ENCODE peak calls at places on chromosomes 4 and X, in four cellular contexts. K is gastrocnemius medialis, N is cardiac muscle cell, V is right atrium auricular region. L is an unnamed sample. For H3K4me1, the result is how much of the 10 kb centered on the place peaks cover.

GRCh38 chr4:102536768-102537167 is 35.6 kb downstream of the NFKB1 start:
- DNase-seq in V (no peak), K (no peak), N (no peak), L (no peak)

GRCh38 chrX:10242036-10242435 is 85.3 kb downstream of the CLCN4 start:
- DNase-seq in K (no peak), V (no peak), N (no peak), L (no peak)

GRCh38 chrX:14946721-14947120 is 73.5 kb downstream of the MOSPD2 start:
- DNase-seq in K (no peak), V (no peak), N (no peak), L (no peak)

GRCh38 chr4:94413085-94413685 is 38.6 kb upstream of the PDLIM5 start:
- DNase-seq in K (no peak), V (no peak), N (no peak), L (no peak)

GRCh38 chr4:5783486-5783885 is 72.5 kb downstream of the EVC start:
- DNase-seq in K (no peak), V (peak), N (no peak), L (no peak)

GRCh38 chrX:42362219-42362618 is 415.7 kb downstream of the PPP1R2C start:
- DNase-seq in K (no peak), V (no peak), N (no peak), L (no peak)

GRCh38 chrX:49209434-49210251 is 9.7 kb upstream of the SYP start:
- DNase-seq in K (no peak), N (no peak), V (no peak), L (no peak)

GRCh38 chrX:56812515-56813105 is 83.6 kb downstream of the NBDY start:
- DNase-seq in V (no peak), N (peak), K (no peak), L (no peak)

GRCh38 chr4:33930497-33930896 is 2313.8 kb downstream of the ARAP2 start:
- DNase-seq in V (no peak), K (no peak), N (peak), L (no peak)

GRCh38 chr4:47160095-47160494 is 128.7 kb downstream of the GABRB1 start:
- DNase-seq in K (no peak), V (no peak), N (no peak), L (no peak)

GRCh38 chr4:107734120-107734519 is 14.1 kb upstream of the PAPSS1 start:
- DNase-seq in V (no peak), K (no peak), N (peak), L (no peak)

GRCh38 chrX:39645059-39645895 is 452.5 kb downstream of the BCOR start:
- DNase-seq in N (peak), K (peak), V (peak), L (no peak)

GRCh38 chr4:168124008-168124641 is 31.8 kb downstream of the ANXA10 start:
- DNase-seq in N (no peak), V (no peak), K (no peak), L (no peak)

GRCh38 chr4:148164529-148164928 is 277.7 kb downstream of the NR3C2 start:
- DNase-seq in N (no peak), K (no peak), V (no peak), L (no peak)

GRCh38 chrX:135477576-135477975 is 42.9 kb upstream of the INTS6L start:
- DNase-seq in V (peak), K (no peak), N (peak), L (peak)

GRCh38 chr4:165874072-165874798 is 1.2 kb downstream of the TLL1 start:
- DNase-seq in K (no peak), V (no peak), N (peak), L (no peak)

DNA sequence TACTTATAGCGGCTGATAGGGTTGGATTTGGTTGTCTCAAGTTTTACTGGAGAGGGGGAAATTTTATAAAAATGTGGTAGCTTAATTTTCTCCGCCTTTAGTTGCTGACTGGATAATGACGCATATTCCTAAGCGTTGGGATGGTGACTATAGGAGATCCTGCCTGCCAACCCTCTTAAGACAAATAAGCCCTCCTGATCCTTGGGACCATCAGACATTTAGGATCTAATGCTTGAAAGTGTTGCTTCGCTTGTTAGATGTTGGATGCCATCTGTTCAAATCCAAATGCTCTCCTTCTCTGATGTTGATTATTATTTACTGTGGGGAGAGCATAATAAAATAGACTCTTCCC is 2.2 kb downstream of the RAPGEF2 start:
- DNase-seq in K (no peak), V (no peak), N (no peak), L (no peak)
- H3K4me3 ChIP-seq in K (peak), V (peak), N (peak), L (peak)

DNA sequence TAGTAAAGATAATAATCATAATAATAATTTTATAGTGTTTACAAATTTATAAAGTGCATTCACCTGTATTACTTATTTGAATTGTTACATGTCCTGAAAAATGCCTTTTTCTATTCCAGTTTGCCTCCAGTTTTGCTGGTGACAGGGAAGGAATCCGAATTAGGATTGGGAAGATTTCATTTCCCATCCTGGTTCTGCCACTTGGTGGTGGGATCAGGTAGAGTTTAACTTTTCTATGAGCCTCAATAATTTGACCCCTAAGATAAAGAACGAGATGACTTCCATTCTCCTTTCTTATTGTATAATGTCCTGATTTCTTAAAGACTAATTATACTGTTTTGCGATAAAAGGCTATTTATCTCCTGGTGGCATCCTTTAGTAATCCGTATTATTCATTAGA is 1090.9 kb downstream of the RAPGEF2 start:
- DNase-seq in N (no peak), V (no peak), K (no peak), L (no peak)
- H3K4me1 ChIP-seq in N (under half), V (under half), K (under half), L (under half)

DNA sequence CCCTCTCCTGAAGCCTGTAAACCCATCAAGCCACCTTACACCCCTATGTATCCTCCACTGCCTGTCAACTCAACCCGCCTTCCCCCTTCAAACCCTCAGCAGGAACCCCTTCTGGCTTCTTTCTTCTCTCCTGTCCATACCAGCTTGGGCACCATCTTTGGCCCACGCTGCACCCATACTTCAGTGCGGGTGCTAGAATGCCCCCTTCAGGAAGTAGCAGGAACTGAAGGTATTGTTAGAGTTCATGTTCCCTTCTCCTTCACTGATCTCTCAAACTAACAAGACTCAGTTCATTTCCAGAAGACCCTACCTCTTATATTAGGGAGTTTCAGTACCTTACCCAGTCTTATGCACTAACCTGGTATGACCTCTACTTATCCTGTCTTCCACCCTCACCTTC is 1.5 kb upstream of the UGT2B17 start:
- DNase-seq in N (no peak), V (no peak), K (no peak), L (no peak)
- TF ChIP-seq CTCF in N (no peak), V (no peak), K (no peak), L (no peak)

DNA sequence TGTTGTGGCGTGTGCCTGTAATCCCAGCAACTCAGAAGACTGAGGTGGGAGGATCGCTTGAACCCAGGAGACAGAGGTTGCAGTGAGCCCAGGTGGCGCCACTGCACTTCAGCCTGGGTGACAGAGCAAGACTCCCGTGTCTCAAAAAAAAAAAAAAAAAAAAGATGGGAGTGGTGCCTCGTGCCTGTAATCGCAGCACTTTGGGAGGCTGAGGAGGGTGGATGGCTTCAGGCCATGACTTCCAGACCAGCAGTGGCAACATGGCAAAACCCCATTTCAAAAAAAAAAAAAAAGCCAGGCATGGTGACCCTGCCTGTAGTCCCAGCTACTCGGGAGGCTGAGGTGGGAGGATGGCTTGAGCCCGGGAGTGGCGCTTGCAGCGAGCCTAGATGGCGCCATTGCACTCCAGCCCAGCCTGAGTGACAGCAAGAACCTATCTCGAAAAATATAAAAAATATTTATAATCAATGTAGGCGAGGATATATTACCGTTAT is 27.0 kb downstream of the EIF2S3 start:
- DNase-seq in N (peak), V (no peak), K (peak), L (peak)
- H3K4me3 ChIP-seq in N (no peak), V (no peak), K (no peak), L (no peak)

DNA sequence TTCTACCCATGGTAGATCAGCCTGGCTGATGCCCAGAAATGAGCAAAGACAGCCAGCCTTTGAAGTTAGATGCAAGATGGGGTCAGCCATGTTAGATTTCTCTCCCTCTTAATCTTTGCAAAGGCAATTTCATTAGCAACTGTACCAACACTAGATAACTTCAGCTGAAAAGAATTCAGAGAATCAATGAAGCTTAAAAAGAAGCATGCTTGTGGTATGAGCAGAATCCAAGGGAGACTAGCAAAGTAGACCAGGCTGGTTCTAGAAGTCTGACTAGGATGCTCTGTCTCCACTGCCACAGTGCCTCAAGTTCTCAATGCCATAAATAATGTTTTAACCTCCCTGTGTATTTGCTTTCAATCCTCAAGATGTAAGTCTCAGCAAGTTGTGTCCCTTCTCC is 247.3 kb downstream of the SLC7A11 start:
- DNase-seq in V (no peak), K (no peak), N (no peak), L (no peak)
- H3K4me1 ChIP-seq in V (under half), K (under half), N (under half), L (under half)

GRCh38 chr4:185211641-185212040 is 2.2 kb downstream of the SNX25 start:
- DNase-seq in K (no peak), V (no peak), N (no peak), L (no peak)

GRCh38 chr4:185211035-185211434 is 1.6 kb downstream of the SNX25 start:
- DNase-seq in V (no peak), K (no peak), N (no peak), L (no peak)

GRCh38 chr4:185212566-185212965 is 3.2 kb downstream of the SNX25 start:
- DNase-seq in N (no peak), V (no peak), K (no peak), L (no peak)

GRCh38 chr4:185210102-185210981 is 944 bp downstream of the SNX25 start:
- DNase-seq in N (peak), V (no peak), K (peak), L (peak)

DNA sequence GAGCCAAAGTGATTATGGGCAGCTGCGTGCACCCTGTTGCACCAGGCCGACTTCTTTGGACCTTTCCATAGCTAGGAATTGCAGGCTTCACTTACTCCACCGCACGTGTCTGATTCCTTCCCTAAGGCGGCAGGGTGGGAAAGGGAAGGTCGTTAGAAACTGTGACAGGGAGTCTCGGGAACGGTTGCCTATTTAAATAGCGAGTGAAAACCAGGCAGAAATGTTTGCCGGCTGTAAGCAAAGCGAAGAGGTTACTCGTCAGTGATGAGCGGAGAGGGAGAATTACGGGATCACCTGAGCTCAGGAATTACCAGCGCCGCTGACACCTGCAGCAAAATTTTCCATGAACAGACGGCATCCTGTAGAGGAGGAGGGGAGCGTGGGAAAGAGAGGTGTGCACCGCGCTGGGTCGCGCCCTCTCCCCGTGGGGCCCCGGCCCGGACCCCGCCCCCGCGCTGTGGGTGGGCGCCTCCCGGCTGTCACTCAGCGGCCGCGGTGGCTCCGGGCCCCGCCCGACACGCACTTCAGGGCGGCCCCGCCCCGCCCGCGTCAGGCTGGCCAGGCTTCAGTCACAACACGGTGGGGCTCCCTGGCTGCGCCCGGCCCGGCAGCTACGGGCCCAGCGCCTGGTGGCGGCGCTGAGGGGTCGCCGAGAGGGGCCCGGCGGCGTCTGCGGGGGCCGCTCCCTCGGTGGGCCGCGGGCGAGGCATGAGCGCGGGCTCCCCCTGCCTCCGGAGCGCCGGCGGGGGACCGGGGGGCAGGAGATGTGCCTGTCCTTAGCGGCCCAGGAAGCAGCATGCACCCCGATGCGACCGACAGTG is at the start of gene SNX25:
- DNase-seq in K (peak), N (peak), V (peak), L (peak)
- TF ChIP-seq CTCF in K (peak), N (no peak), V (no peak), L (no peak)

L was measured in right lobe of liver.